ENCODE peak calls at places on chromosomes 3 and 15, in six cellular contexts. One of them, this sample, is unnamed.

GRCh38 chr15:33013827-33014445 is 180.6 kb downstream of the FMN1 start:
- DNase-seq in fibroblast of mammary gland: peak
- DNase-seq in kidney glomerular epithelial cell: peak
- DNase-seq in brain microvascular endothelial cell: peak
- DNase-seq in T-helper 17 cell: no peak
- DNase-seq in CD8-positive, alpha-beta memory T cell: no peak
- DNase-seq in this sample: no peak

GRCh38 chr3:114441386-114441785 is 147.6 kb downstream of the TIGIT start:
- DNase-seq in fibroblast of mammary gland: no peak
- DNase-seq in kidney glomerular epithelial cell: no peak
- DNase-seq in brain microvascular endothelial cell: no peak
- DNase-seq in T-helper 17 cell: no peak
- DNase-seq in CD8-positive, alpha-beta memory T cell: no peak
- DNase-seq in this sample: no peak

GRCh38 chr3:194890086-194890485 is 204.4 kb downstream of the FAM43A start:
- DNase-seq in fibroblast of mammary gland: no peak
- DNase-seq in kidney glomerular epithelial cell: no peak
- DNase-seq in brain microvascular endothelial cell: no peak
- DNase-seq in T-helper 17 cell: no peak
- DNase-seq in CD8-positive, alpha-beta memory T cell: no peak
- DNase-seq in this sample: no peak

GRCh38 chr3:30691249-30691880 is 85.0 kb downstream of the TGFBR2 start:
- DNase-seq in fibroblast of mammary gland: no peak
- DNase-seq in kidney glomerular epithelial cell: no peak
- DNase-seq in brain microvascular endothelial cell: no peak
- DNase-seq in T-helper 17 cell: no peak
- DNase-seq in CD8-positive, alpha-beta memory T cell: no peak
- DNase-seq in this sample: no peak

GRCh38 chr3:189363856-189364255 is 192.1 kb downstream of the TPRG1 start:
- DNase-seq in fibroblast of mammary gland: peak
- DNase-seq in kidney glomerular epithelial cell: no peak
- DNase-seq in brain microvascular endothelial cell: no peak
- DNase-seq in T-helper 17 cell: no peak
- DNase-seq in CD8-positive, alpha-beta memory T cell: no peak
- DNase-seq in this sample: no peak

GRCh38 chr15:66133247-66133646 is 120.3 kb downstream of the MEGF11 start:
- DNase-seq in fibroblast of mammary gland: no peak
- DNase-seq in kidney glomerular epithelial cell: no peak
- DNase-seq in brain microvascular endothelial cell: no peak
- DNase-seq in T-helper 17 cell: no peak
- DNase-seq in CD8-positive, alpha-beta memory T cell: no peak
- DNase-seq in this sample: peak

GRCh38 chr3:50445919-50446318 is 57.5 kb downstream of the CACNA2D2 start:
- DNase-seq in fibroblast of mammary gland: no peak
- DNase-seq in kidney glomerular epithelial cell: no peak
- DNase-seq in brain microvascular endothelial cell: no peak
- DNase-seq in T-helper 17 cell: no peak
- DNase-seq in CD8-positive, alpha-beta memory T cell: no peak
- DNase-seq in this sample: no peak

GRCh38 chr15:69679623-69680228 is 227.1 kb downstream of the RPLP1 start:
- DNase-seq in fibroblast of mammary gland: no peak
- DNase-seq in kidney glomerular epithelial cell: no peak
- DNase-seq in brain microvascular endothelial cell: no peak
- DNase-seq in T-helper 17 cell: no peak
- DNase-seq in CD8-positive, alpha-beta memory T cell: peak
- DNase-seq in this sample: no peak

GRCh38 chr3:130820976-130821375 is 72.9 kb upstream of the ATP2C1 start:
- DNase-seq in fibroblast of mammary gland: peak
- DNase-seq in kidney glomerular epithelial cell: peak
- DNase-seq in brain microvascular endothelial cell: peak
- DNase-seq in T-helper 17 cell: no peak
- DNase-seq in CD8-positive, alpha-beta memory T cell: no peak
- DNase-seq in this sample: no peak

GRCh38 chr3:30156586-30157498 is 449.6 kb upstream of the TGFBR2 start:
- DNase-seq in fibroblast of mammary gland: peak
- DNase-seq in kidney glomerular epithelial cell: peak
- DNase-seq in brain microvascular endothelial cell: peak
- DNase-seq in T-helper 17 cell: no peak
- DNase-seq in CD8-positive, alpha-beta memory T cell: no peak
- DNase-seq in this sample: no peak

GRCh38 chr15:99961011-99961441 is 227.8 kb upstream of the LYSMD4 start:
- DNase-seq in fibroblast of mammary gland: peak
- DNase-seq in kidney glomerular epithelial cell: no peak
- DNase-seq in brain microvascular endothelial cell: peak
- DNase-seq in T-helper 17 cell: no peak
- DNase-seq in CD8-positive, alpha-beta memory T cell: no peak
- DNase-seq in this sample: peak

This sample was measured in testis.